ENCODE peak calls at places on chromosome 1, in nine cellular contexts. X is NB4, H is type B pancreatic cell, Z is brain microvascular endothelial cell, J is GM13977, M is sigmoid colon, P is esophagus squamous epithelium, A is cardiac muscle cell, R is astrocyte of the cerebellum. L is an unnamed sample.

GRCh38 chr1:171817511-171818265 is 23.6 kb upstream of the DNM3 start:
- DNase-seq in A (no peak), M (no peak), H (no peak), J (peak; percentile 33), R (peak; percentile 12), Z (peak; percentile 83), P (no peak), X (peak; percentile 28), L (no peak)

GRCh38 chr1:71001627-71002026 is 46.0 kb downstream of the PTGER3 start:
- DNase-seq in P (no peak), J (no peak), Z (no peak), H (no peak), X (no peak), R (no peak), M (no peak), A (no peak), L (no peak)

GRCh38 chr1:236400061-236400638 is 6.1 kb downstream of the EDARADD start:
- DNase-seq in R (no peak), H (no peak), J (no peak), P (no peak), X (no peak), M (no peak), A (peak; percentile 50), Z (no peak), L (no peak)

GRCh38 chr1:28553229-28553930 is 495 bp downstream of the TRNAU1AP start:
- DNase-seq in M (peak; percentile 69), X (peak; percentile 62), H (no peak), A (peak; percentile 45), J (peak; percentile 65), Z (peak; percentile 34), P (no peak), R (no peak), L (peak; percentile 62)

GRCh38 chr1:2948751-2949680 is 72.3 kb upstream of the ACTRT2 start:
- DNase-seq in J (no peak), M (peak; percentile 42), Z (no peak), X (no peak), A (no peak), R (no peak), H (no peak), P (no peak), L (no peak)

GRCh38 chr1:52142220-52143153 is 598 bp downstream of the ZFYVE9 start:
- DNase-seq in J (peak; percentile 52), A (peak; percentile 71), Z (peak; percentile 41), R (peak; percentile 23), H (peak; percentile 75), P (no peak), M (peak; percentile 76), X (peak; percentile 74), L (peak; percentile 65)

GRCh38 chr1:33429332-33429731 is 1.6 kb downstream of the PHC2 start:
- DNase-seq in R (no peak), J (no peak), M (no peak), Z (no peak), X (no peak), H (no peak), P (no peak), A (no peak), L (no peak)

GRCh38 chr1:117760069-117760468 is 154.2 kb downstream of the TENT5C start:
- DNase-seq in M (no peak), J (no peak), A (no peak), H (no peak), X (no peak), Z (no peak), R (no peak), P (no peak), L (no peak)

GRCh38 chr1:7299329-7299799 is 471.7 kb upstream of the VAMP3 start:
- DNase-seq in Z (peak; percentile 98), J (no peak), R (peak; percentile 96), A (no peak), H (peak; percentile 56), X (no peak), P (no peak), M (peak; percentile 84), L (no peak)

GRCh38 chr1:215423288-215423687 is 143.8 kb upstream of the KCTD3 start:
- DNase-seq in X (no peak), A (no peak), H (no peak), Z (no peak), J (no peak), R (no peak), M (no peak), P (no peak), L (no peak)

GRCh38 chr1:172719694-172720138 is 60.8 kb downstream of the FASLG start:
- DNase-seq in R (peak; percentile 37), M (no peak), Z (peak; percentile 46), A (peak; percentile 46), X (peak; percentile 52), H (no peak), P (no peak), J (peak; percentile 55), L (no peak)

GRCh38 chr1:152328801-152329391 is 3.9 kb upstream of the FLG start:
- DNase-seq in M (no peak), J (no peak), A (no peak), X (peak; percentile 1), P (no peak), R (no peak), Z (no peak), H (no peak), L (no peak)

GRCh38 chr1:85275701-85276289 is 637 bp downstream of the BCL10 start:
- DNase-seq in H (no peak), M (no peak), J (peak; percentile 57), P (no peak), X (no peak), A (no peak), Z (no peak), R (no peak), L (no peak)

GRCh38 chr1:94039514-94039870 is 81.5 kb downstream of the ABCA4 start:
- DNase-seq in Z (peak; percentile 74), H (no peak), M (peak; percentile 84), A (peak; percentile 91), P (peak; percentile 5), X (peak; percentile 66), R (no peak), J (peak; percentile 42), L (peak; percentile 81)

DNA sequence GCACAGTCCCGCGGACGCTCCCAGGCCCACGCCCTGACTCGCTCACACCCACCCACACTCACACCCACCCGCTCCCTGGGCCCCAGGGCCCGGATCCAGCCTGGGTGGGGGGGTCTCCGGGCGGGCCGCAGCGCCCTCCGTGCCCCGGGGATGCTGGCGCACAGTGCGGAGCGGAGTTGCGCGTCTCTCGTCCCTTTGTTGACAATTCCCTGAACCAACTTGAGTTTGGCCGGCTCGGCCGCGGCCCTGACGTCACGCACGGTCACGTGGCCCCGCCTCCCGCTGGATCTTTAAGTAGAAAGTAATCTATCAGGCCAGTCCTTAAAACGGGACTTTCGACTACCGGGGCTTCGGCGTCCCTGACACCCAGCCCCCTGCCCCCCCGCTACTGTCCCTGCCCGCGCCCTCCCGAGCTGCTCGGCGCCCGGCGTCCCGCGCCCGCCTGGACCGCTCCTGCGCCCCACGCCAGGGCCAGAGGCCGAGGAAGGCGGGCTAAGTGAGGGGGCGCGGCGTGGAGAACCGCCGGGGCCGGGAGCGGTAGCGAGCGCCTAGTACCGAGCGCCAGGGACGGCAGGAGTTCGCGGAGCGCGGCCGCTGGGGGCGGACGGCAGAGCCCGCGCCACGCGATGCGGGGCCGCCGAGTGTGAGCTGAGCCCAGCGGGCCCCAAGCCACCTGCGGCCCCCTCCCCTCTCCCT is at the start of gene FOXD3:
- DNase-seq in A (peak; percentile 60), X (peak; percentile 13), M (peak; percentile 85), J (peak; percentile 68), R (no peak), Z (no peak), H (peak; percentile 78), P (no peak), L (peak; percentile 79)
- TF ChIP-seq CTCF in A (no peak), X (no peak), M (no peak), J (no peak), R (no peak), Z (no peak), H (no peak), P (no peak), L (no peak)

DNA sequence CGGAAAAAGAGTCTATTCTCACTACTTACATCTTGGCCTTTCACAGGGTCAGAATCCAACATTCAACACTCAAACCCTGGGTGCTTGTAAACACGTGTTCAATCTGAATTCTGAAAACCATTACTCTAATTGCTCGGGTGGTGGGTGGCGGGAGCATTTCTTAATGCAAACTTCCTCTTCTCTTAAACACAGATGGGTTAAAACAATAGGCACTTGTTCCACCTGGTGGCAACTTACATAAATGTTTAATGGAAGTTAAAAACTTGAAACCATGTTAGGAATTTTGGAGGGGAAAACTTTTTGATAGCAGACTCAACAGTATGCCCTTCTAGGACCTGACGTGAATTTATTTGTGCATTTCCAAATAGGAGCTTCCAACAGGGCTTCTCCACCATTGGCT is 23.4 kb upstream of the TDRD10 start:
- DNase-seq in A (no peak), M (no peak), H (no peak), Z (no peak), R (no peak), J (peak; percentile 49), P (no peak), X (peak; percentile 84), L (no peak)
- TF ChIP-seq CTCF in A (no peak), M (no peak), H (no peak), Z (no peak), R (no peak), J (peak; percentile 38), P (peak; percentile 22), X (peak; percentile 14), L (no peak)

DNA sequence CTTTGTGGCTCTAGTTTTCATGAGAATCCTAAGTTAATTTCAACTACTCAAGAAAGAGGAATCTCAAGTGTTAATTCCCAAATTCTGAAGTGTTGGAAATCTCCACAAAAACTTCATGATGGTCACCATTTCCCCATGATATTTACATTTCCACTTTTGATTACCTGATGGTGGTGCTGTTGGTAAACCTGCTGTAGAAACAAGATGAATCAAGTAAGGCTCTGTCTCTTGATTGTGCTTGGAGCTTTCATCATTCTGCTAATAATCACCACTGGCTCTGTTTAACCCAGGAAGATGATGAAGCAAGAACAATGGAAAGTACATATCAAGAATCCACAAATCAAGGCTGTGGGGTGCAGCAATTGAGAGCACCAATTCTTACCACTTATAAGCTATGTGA is 77.8 kb downstream of the C4BPA start:
- DNase-seq in M (no peak), R (no peak), A (no peak), P (no peak), X (peak; percentile 2), J (no peak), H (no peak), Z (no peak), L (no peak)
- TF ChIP-seq CTCF in M (no peak), R (no peak), A (peak; percentile 19), P (peak; percentile 9), X (no peak), J (peak; percentile 32), H (no peak), Z (no peak), L (no peak)

GRCh38 chr1:184820956-184821355 is 66.3 kb upstream of the EDEM3 start:
- DNase-seq in R (no peak), X (no peak), P (no peak), H (no peak), Z (no peak), M (no peak), A (no peak), J (no peak), L (no peak)
- TF ChIP-seq CTCF in R (no peak), X (no peak), P (no peak), H (no peak), Z (no peak), M (no peak), A (no peak), J (no peak), L (no peak)